ENCODE peak calls at places on chromosomes 7 and 10, in five cellular contexts. B is kidney tubule cell, L is D341Med, N is neuronal stem cell, Y is suprapubic skin. F is an unnamed sample.

GRCh38 chr7:66076459-66077329 is 1.1 kb downstream of the ASL start:
- DNase-seq in B (no peak), L (no peak), N (no peak), Y (no peak), F (no peak)

GRCh38 chr7:44977956-44978355 is 859 bp downstream of the MYO1G start:
- DNase-seq in B (no peak), L (no peak), N (no peak), Y (no peak), F (no peak)

GRCh38 chr7:130804156-130804708 is 70.2 kb upstream of the KLF14 start:
- DNase-seq in B (no peak), L (no peak), N (no peak), Y (no peak), F (no peak)

GRCh38 chr10:34254596-34254995 is 560.5 kb downstream of the PARD3 start:
- DNase-seq in B (peak), L (no peak), N (no peak), Y (no peak), F (peak)

GRCh38 chr10:69315610-69316312 is 37.5 kb downstream of the HK1 start:
- DNase-seq in B (no peak), L (no peak), N (no peak), Y (no peak), F (no peak)

GRCh38 chr10:60044221-60044620 is 137.9 kb upstream of the CCDC6 start:
- DNase-seq in B (peak), L (no peak), N (no peak), Y (no peak), F (peak)

GRCh38 chr10:127325506-127325905 is 129.1 kb upstream of the INSYN2A start:
- DNase-seq in B (no peak), L (no peak), N (no peak), Y (no peak), F (no peak)

GRCh38 chr7:55472928-55473725 is 99.2 kb downstream of the VOPP1 start:
- DNase-seq in B (no peak), L (no peak), N (no peak), Y (no peak), F (no peak)

GRCh38 chr7:155466142-155466813 is 8.3 kb downstream of the EN2 start:
- DNase-seq in B (no peak), L (no peak), N (no peak), Y (no peak), F (no peak)

GRCh38 chr7:75072978-75073282 is 672 bp downstream of the RCC1L start:
- DNase-seq in B (no peak), L (no peak), N (no peak), Y (no peak), F (no peak)

GRCh38 chr10:6062101-6062771 is at the start of gene IL2RA:
- DNase-seq in B (no peak), L (no peak), N (no peak), Y (peak), F (no peak)

GRCh38 chr10:84902549-84902948 is 574.2 kb downstream of the CCSER2 start:
- DNase-seq in B (no peak), L (no peak), N (no peak), Y (no peak), F (no peak)

GRCh38 chr10:34498821-34499220 is 316.3 kb downstream of the PARD3 start:
- DNase-seq in B (no peak), L (no peak), N (no peak), Y (no peak), F (no peak)